ENCODE peak calls at places on chromosomes 11 and 22, in five cellular contexts. One of them, this sample, is unnamed.
A peak's percentile ranks its signal among the peaks of the same experiment; 100 is the strongest.

GRCh38 chr11:44307340-44308099 is 2.4 kb downstream of the ALX4 start:
- DNase-seq in HCT116: no peak
- DNase-seq in K562: no peak
- DNase-seq in SK-N-SH: no peak
- DNase-seq in GM12878: no peak
- DNase-seq in this sample: no peak

GRCh38 chr11:26072612-26073011 is 259.3 kb upstream of the ANO3 start:
- DNase-seq in HCT116: no peak
- DNase-seq in K562: no peak
- DNase-seq in SK-N-SH: no peak
- DNase-seq in GM12878: no peak
- DNase-seq in this sample: no peak

GRCh38 chr22:43479962-43480361 is 68.1 kb downstream of the MPPED1 start:
- DNase-seq in HCT116: no peak
- DNase-seq in K562: no peak
- DNase-seq in SK-N-SH: no peak
- DNase-seq in GM12878: no peak
- DNase-seq in this sample: no peak

GRCh38 chr11:65780770-65781151 is at the start of gene AP5B1:
- DNase-seq in HCT116: no peak
- DNase-seq in K562: peak; percentile 90
- DNase-seq in SK-N-SH: peak; percentile 87
- DNase-seq in GM12878: no peak
- DNase-seq in this sample: peak; percentile 35

GRCh38 chr11:33634291-33634834 is 66.3 kb downstream of the C11orf91 start:
- DNase-seq in HCT116: peak; percentile 73
- DNase-seq in K562: no peak
- DNase-seq in SK-N-SH: no peak
- DNase-seq in GM12878: no peak
- DNase-seq in this sample: no peak

GRCh38 chr22:47016636-47017035 is 254.2 kb downstream of the TBC1D22A start:
- DNase-seq in HCT116: no peak
- DNase-seq in K562: no peak
- DNase-seq in SK-N-SH: no peak
- DNase-seq in GM12878: no peak
- DNase-seq in this sample: no peak

GRCh38 chr11:44563716-44564115 is 1.7 kb upstream of the CD82 start:
- DNase-seq in HCT116: no peak
- DNase-seq in K562: no peak
- DNase-seq in SK-N-SH: no peak
- DNase-seq in GM12878: no peak
- DNase-seq in this sample: no peak

GRCh38 chr11:23123766-23124165 is 263.5 kb upstream of the CCDC179 start:
- DNase-seq in HCT116: no peak
- DNase-seq in K562: no peak
- DNase-seq in SK-N-SH: no peak
- DNase-seq in GM12878: no peak
- DNase-seq in this sample: no peak

GRCh38 chr11:86803641-86804040 is 3.3 kb downstream of the PRSS23 start:
- DNase-seq in HCT116: no peak
- DNase-seq in K562: no peak
- DNase-seq in SK-N-SH: no peak
- DNase-seq in GM12878: no peak
- DNase-seq in this sample: no peak

GRCh38 chr22:20537983-20538382 is 30.6 kb downstream of the MED15 start:
- DNase-seq in HCT116: no peak
- DNase-seq in K562: no peak
- DNase-seq in SK-N-SH: no peak
- DNase-seq in GM12878: no peak
- DNase-seq in this sample: no peak

GRCh38 chr11:128704517-128704916 is 10.6 kb downstream of the FLI1 start:
- DNase-seq in HCT116: no peak
- DNase-seq in K562: no peak
- DNase-seq in SK-N-SH: no peak
- DNase-seq in GM12878: no peak
- DNase-seq in this sample: no peak

GRCh38 chr11:128701936-128702335 is 8.1 kb downstream of the FLI1 start:
- DNase-seq in HCT116: no peak
- DNase-seq in K562: no peak
- DNase-seq in SK-N-SH: no peak
- DNase-seq in GM12878: no peak
- DNase-seq in this sample: no peak

GRCh38 chr11:128697645-128698174 is 3.8 kb downstream of the FLI1 start:
- DNase-seq in HCT116: no peak
- DNase-seq in K562: no peak
- DNase-seq in SK-N-SH: no peak
- DNase-seq in GM12878: no peak
- DNase-seq in this sample: no peak

GRCh38 chr11:128696930-128697329 is 3.1 kb downstream of the FLI1 start:
- DNase-seq in HCT116: no peak
- DNase-seq in K562: no peak
- DNase-seq in SK-N-SH: no peak
- DNase-seq in GM12878: no peak
- DNase-seq in this sample: no peak

GRCh38 chr11:128701086-128701485 is 7.2 kb downstream of the FLI1 start:
- DNase-seq in HCT116: no peak
- DNase-seq in K562: no peak
- DNase-seq in SK-N-SH: no peak
- DNase-seq in GM12878: no peak
- DNase-seq in this sample: no peak
- TF ChIP-seq ZBTB33 in HCT116: no peak
- TF ChIP-seq ZBTB33 in K562: no peak
- TF ChIP-seq ZBTB33 in SK-N-SH: no peak
- TF ChIP-seq ZBTB33 in GM12878: no peak
- TF ChIP-seq ZBTB33 in this sample: no peak

DNA sequence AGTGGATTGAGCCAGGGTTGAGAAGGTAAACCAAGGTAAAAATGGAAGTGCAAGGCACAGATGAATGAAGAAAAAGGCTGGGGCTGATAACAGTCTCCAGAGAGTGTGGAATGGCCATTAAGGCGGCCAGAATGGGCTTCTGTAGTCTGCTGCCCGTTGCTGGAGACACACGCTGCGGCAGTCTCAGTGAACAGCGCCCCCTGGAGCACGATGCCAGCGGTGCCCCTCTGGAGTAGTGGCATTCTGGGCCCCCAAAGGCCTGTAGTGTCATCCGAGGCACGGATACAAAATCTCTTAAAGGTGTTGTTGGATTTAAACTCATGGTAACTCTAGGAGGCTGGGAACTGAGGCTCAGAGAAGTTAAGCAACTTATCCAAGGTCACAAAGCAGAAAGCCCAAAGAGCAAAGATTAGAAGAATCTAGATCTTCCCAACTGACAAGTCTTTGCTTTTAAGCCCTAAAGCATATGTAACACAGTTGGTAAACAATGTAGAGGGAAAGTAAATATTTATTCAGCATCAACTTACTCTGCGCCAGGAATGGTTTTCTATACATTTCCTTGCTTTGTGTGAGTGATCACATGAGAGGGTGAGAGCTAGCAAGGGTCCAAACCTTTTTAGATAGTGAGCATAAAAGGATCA is 18.2 kb downstream of the KCNJ1 start:
- DNase-seq in HCT116: peak; percentile 49
- DNase-seq in K562: peak; percentile 62
- DNase-seq in SK-N-SH: peak; percentile 70
- DNase-seq in GM12878: no peak
- DNase-seq in this sample: peak; percentile 14
- TF ChIP-seq ZBTB33 in HCT116: no peak
- TF ChIP-seq ZBTB33 in K562: no peak
- TF ChIP-seq ZBTB33 in SK-N-SH: no peak
- TF ChIP-seq ZBTB33 in GM12878: no peak
- TF ChIP-seq ZBTB33 in this sample: no peak

DNA sequence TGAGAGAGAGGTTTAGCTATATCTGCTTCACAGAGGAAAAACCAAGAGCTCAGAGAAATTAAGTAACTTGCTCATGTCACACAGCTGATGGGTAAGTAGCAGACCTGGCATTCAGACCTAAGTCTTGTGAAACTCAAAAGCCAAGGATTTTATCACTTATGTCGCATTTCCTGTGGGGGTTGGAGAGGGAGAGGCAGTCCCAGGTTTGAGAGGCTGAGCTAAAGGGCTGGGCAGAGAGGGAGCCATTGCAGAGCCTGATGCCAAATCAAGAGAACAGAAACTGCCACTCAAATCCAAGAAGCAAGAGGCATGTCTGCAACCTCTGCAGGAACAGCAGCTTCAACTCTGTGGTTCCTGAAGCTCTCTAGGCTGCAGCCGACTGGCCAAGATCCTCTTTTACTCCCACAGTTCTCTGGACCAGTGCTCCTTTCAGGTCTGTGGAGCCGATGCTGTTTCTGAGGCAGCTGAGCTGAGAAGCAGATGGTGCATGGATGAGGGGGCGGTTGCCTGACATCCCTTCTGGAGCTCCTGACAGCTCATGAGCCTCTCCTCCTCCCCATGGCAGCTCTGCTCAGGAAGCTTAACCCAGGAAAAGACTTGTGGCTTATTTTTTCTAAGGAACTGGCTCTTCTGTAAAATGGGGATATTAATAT is 47.6 kb upstream of the NAV2 start:
- DNase-seq in HCT116: no peak
- DNase-seq in K562: no peak
- DNase-seq in SK-N-SH: no peak
- DNase-seq in GM12878: no peak
- DNase-seq in this sample: no peak
- TF ChIP-seq ZBTB33 in HCT116: no peak
- TF ChIP-seq ZBTB33 in K562: no peak
- TF ChIP-seq ZBTB33 in SK-N-SH: no peak
- TF ChIP-seq ZBTB33 in GM12878: no peak
- TF ChIP-seq ZBTB33 in this sample: no peak

GRCh38 chr22:30945653-30946052 is 22.9 kb downstream of the MORC2 start:
- DNase-seq in HCT116: no peak
- DNase-seq in K562: no peak
- DNase-seq in SK-N-SH: no peak
- DNase-seq in GM12878: no peak
- DNase-seq in this sample: no peak

GRCh38 chr22:30944986-30945385 is 23.6 kb downstream of the MORC2 start:
- DNase-seq in HCT116: no peak
- DNase-seq in K562: no peak
- DNase-seq in SK-N-SH: no peak
- DNase-seq in GM12878: no peak
- DNase-seq in this sample: no peak

GRCh38 chr22:30941363-30941740 is 27.2 kb downstream of the MORC2 start:
- DNase-seq in HCT116: no peak
- DNase-seq in K562: no peak
- DNase-seq in SK-N-SH: no peak
- DNase-seq in GM12878: no peak
- DNase-seq in this sample: no peak

GRCh38 chr22:30940655-30941362 is 27.8 kb downstream of the MORC2 start:
- DNase-seq in HCT116: no peak
- DNase-seq in K562: no peak
- DNase-seq in SK-N-SH: no peak
- DNase-seq in GM12878: no peak
- DNase-seq in this sample: no peak

DNA sequence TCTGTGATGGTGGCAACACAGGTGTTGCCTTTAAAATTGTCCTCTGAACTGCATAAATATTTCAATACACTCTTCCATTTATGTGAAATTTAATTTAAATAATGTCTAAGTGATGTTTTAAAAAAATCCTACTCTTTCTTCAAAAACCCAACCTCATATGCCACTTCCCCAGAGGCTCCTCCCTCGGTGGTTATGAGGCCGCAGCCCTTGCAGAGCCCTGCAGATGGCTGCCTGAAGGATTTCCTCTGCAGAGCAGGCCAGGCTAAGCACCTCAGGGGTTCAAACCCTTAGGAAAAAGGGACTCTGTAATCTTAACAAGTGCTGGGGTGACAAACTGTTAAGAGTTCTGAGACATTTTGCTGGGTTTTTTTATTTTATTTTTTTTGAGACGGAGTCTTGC is 25.2 kb downstream of the MORC2 start:
- DNase-seq in HCT116: no peak
- DNase-seq in K562: no peak
- DNase-seq in SK-N-SH: no peak
- DNase-seq in GM12878: no peak
- DNase-seq in this sample: no peak
- TF ChIP-seq ZBTB33 in HCT116: no peak
- TF ChIP-seq ZBTB33 in K562: no peak
- TF ChIP-seq ZBTB33 in SK-N-SH: no peak
- TF ChIP-seq ZBTB33 in GM12878: no peak
- TF ChIP-seq ZBTB33 in this sample: no peak

GRCh38 chr11:17782938-17783337 is 48.4 kb downstream of the KCNC1 start:
- DNase-seq in HCT116: no peak
- DNase-seq in K562: no peak
- DNase-seq in SK-N-SH: no peak
- DNase-seq in GM12878: no peak
- DNase-seq in this sample: no peak

GRCh38 chr11:17788084-17788483 is 53.5 kb downstream of the KCNC1 start:
- DNase-seq in HCT116: no peak
- DNase-seq in K562: no peak
- DNase-seq in SK-N-SH: no peak
- DNase-seq in GM12878: no peak
- DNase-seq in this sample: no peak

GRCh38 chr11:17790453-17790852 is 55.9 kb downstream of the KCNC1 start:
- DNase-seq in HCT116: no peak
- DNase-seq in K562: no peak
- DNase-seq in SK-N-SH: no peak
- DNase-seq in GM12878: no peak
- DNase-seq in this sample: no peak

GRCh38 chr11:17783878-17784277 is 49.3 kb downstream of the KCNC1 start:
- DNase-seq in HCT116: no peak
- DNase-seq in K562: no peak
- DNase-seq in SK-N-SH: no peak
- DNase-seq in GM12878: no peak
- DNase-seq in this sample: no peak

GRCh38 chr11:17786824-17787525 is 52.4 kb downstream of the KCNC1 start:
- DNase-seq in HCT116: peak; percentile 57
- DNase-seq in K562: no peak
- DNase-seq in SK-N-SH: no peak
- DNase-seq in GM12878: no peak
- DNase-seq in this sample: no peak
- TF ChIP-seq ZBTB33 in HCT116: no peak
- TF ChIP-seq ZBTB33 in K562: no peak
- TF ChIP-seq ZBTB33 in SK-N-SH: no peak
- TF ChIP-seq ZBTB33 in GM12878: no peak
- TF ChIP-seq ZBTB33 in this sample: no peak

GRCh38 chr22:24329453-24329852 is 58.8 kb downstream of the SPECC1L start:
- DNase-seq in HCT116: no peak
- DNase-seq in K562: peak; percentile 10
- DNase-seq in SK-N-SH: no peak
- DNase-seq in GM12878: no peak
- DNase-seq in this sample: no peak
- TF ChIP-seq ZBTB33 in HCT116: no peak
- TF ChIP-seq ZBTB33 in K562: no peak
- TF ChIP-seq ZBTB33 in SK-N-SH: no peak
- TF ChIP-seq ZBTB33 in GM12878: no peak
- TF ChIP-seq ZBTB33 in this sample: no peak

DNA sequence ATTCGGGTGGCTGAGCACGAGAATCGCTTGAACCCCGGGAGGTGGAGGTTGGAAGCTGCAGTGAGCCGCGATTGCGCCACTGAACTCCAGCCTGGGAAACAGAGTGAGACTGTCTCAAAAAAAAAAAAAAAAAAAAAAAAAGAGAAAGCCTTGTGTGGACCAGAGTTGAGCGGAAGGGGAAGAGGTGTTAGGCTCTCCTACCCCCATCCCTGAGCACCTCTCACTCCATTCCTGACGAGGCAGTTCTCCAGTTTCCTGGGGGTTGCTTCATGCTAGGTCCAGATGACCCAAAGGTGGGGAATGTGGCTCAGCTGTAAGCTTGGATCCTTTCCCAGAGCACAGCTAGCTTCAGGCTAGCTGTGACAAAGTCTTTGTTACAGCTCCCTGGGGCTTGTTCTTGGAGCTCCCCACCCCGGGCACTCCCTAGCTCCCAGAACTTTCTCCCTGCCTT is 8.8 kb upstream of the DNAL4 start:
- DNase-seq in HCT116: peak; percentile 62
- DNase-seq in K562: no peak
- DNase-seq in SK-N-SH: no peak
- DNase-seq in GM12878: no peak
- DNase-seq in this sample: peak; percentile 53
- TF ChIP-seq ZBTB33 in HCT116: no peak
- TF ChIP-seq ZBTB33 in K562: no peak
- TF ChIP-seq ZBTB33 in SK-N-SH: no peak
- TF ChIP-seq ZBTB33 in GM12878: no peak
- TF ChIP-seq ZBTB33 in this sample: no peak

This sample was measured in HepG2.